ENCODE peak calls at places on chromosome 7, in four cellular contexts. One of them, this sample, is unnamed. For H3K9me3, the result is how much of the 10 kb centered on the place peaks cover.

GRCh38 chr7:139937685-139938084 is 108.6 kb downstream of the TBXAS1 start:
- DNase-seq in CD8-positive, alpha-beta memory T cell: no peak
- DNase-seq in CD8-positive, alpha-beta T cell: no peak
- DNase-seq in CD4-positive, alpha-beta memory T cell: no peak
- DNase-seq in this sample: no peak

GRCh38 chr7:80259-81236 is 111.8 kb upstream of the FAM20C start:
- DNase-seq in CD8-positive, alpha-beta memory T cell: no peak
- DNase-seq in CD8-positive, alpha-beta T cell: no peak
- DNase-seq in CD4-positive, alpha-beta memory T cell: no peak
- DNase-seq in this sample: no peak

GRCh38 chr7:67105382-67105781 is 108.7 kb downstream of the TYW1 start:
- DNase-seq in CD8-positive, alpha-beta memory T cell: no peak
- DNase-seq in CD4-positive, alpha-beta memory T cell: no peak
- DNase-seq in CD8-positive, alpha-beta T cell: no peak
- DNase-seq in this sample: no peak

GRCh38 chr7:34904987-34905386 is 132.3 kb downstream of the DPY19L1 start:
- DNase-seq in CD8-positive, alpha-beta memory T cell: no peak
- DNase-seq in CD4-positive, alpha-beta memory T cell: no peak
- DNase-seq in CD8-positive, alpha-beta T cell: no peak
- DNase-seq in this sample: no peak

GRCh38 chr7:2863461-2864066 is 19.5 kb upstream of the GNA12 start:
- DNase-seq in CD4-positive, alpha-beta memory T cell: peak
- DNase-seq in CD8-positive, alpha-beta memory T cell: peak
- DNase-seq in CD8-positive, alpha-beta T cell: peak
- DNase-seq in this sample: peak

GRCh38 chr7:45036317-45036716 is 36.3 kb downstream of the CCM2 start:
- DNase-seq in CD8-positive, alpha-beta memory T cell: no peak
- DNase-seq in CD4-positive, alpha-beta memory T cell: no peak
- DNase-seq in CD8-positive, alpha-beta T cell: no peak
- DNase-seq in this sample: no peak

GRCh38 chr7:30931161-30931926 is 19.7 kb downstream of the AQP1 start:
- DNase-seq in CD8-positive, alpha-beta memory T cell: no peak
- DNase-seq in CD4-positive, alpha-beta memory T cell: no peak
- DNase-seq in CD8-positive, alpha-beta T cell: no peak
- DNase-seq in this sample: no peak

GRCh38 chr7:127504715-127505114 is 80.7 kb downstream of the GCC1 start:
- DNase-seq in CD8-positive, alpha-beta memory T cell: no peak
- DNase-seq in CD4-positive, alpha-beta memory T cell: peak
- DNase-seq in CD8-positive, alpha-beta T cell: no peak
- DNase-seq in this sample: no peak

GRCh38 chr7:1911571-1911970 is 241.5 kb downstream of the ELFN1 start:
- DNase-seq in CD4-positive, alpha-beta memory T cell: no peak
- DNase-seq in CD8-positive, alpha-beta memory T cell: no peak
- DNase-seq in CD8-positive, alpha-beta T cell: no peak
- DNase-seq in this sample: no peak

GRCh38 chr7:134827436-134827835 is 48.0 kb downstream of the CALD1 start:
- DNase-seq in CD4-positive, alpha-beta memory T cell: no peak
- DNase-seq in CD8-positive, alpha-beta memory T cell: no peak
- DNase-seq in CD8-positive, alpha-beta T cell: no peak
- DNase-seq in this sample: no peak

GRCh38 chr7:151453326-151453791 is 13.4 kb upstream of the CRYGN start:
- DNase-seq in CD8-positive, alpha-beta T cell: peak
- DNase-seq in CD4-positive, alpha-beta memory T cell: no peak
- DNase-seq in CD8-positive, alpha-beta memory T cell: no peak
- DNase-seq in this sample: no peak

GRCh38 chr7:90706067-90706716 is 110.1 kb downstream of the CDK14 start:
- DNase-seq in CD8-positive, alpha-beta memory T cell: no peak
- DNase-seq in CD8-positive, alpha-beta T cell: no peak
- DNase-seq in CD4-positive, alpha-beta memory T cell: no peak
- DNase-seq in this sample: no peak

GRCh38 chr7:69213882-69214281 is 384.4 kb upstream of the AUTS2 start:
- DNase-seq in CD8-positive, alpha-beta memory T cell: no peak
- DNase-seq in CD4-positive, alpha-beta memory T cell: no peak
- DNase-seq in CD8-positive, alpha-beta T cell: no peak
- DNase-seq in this sample: no peak

GRCh38 chr7:108650487-108650886 is 80.8 kb downstream of the DNAJB9 start:
- DNase-seq in CD8-positive, alpha-beta T cell: no peak
- DNase-seq in CD4-positive, alpha-beta memory T cell: no peak
- DNase-seq in CD8-positive, alpha-beta memory T cell: no peak
- DNase-seq in this sample: no peak

GRCh38 chr7:155459867-155460461 is 2.0 kb downstream of the EN2 start:
- DNase-seq in CD8-positive, alpha-beta T cell: no peak
- DNase-seq in CD4-positive, alpha-beta memory T cell: no peak
- DNase-seq in CD8-positive, alpha-beta memory T cell: no peak
- DNase-seq in this sample: no peak

GRCh38 chr7:102270176-102270887 is 16.3 kb upstream of the SH2B2 start:
- DNase-seq in CD8-positive, alpha-beta T cell: no peak
- DNase-seq in CD4-positive, alpha-beta memory T cell: no peak
- DNase-seq in CD8-positive, alpha-beta memory T cell: no peak
- DNase-seq in this sample: no peak

GRCh38 chr7:74708569-74709275 is 51.2 kb downstream of the GTF2I start:
- DNase-seq in CD4-positive, alpha-beta memory T cell: no peak
- DNase-seq in CD8-positive, alpha-beta T cell: no peak
- DNase-seq in CD8-positive, alpha-beta memory T cell: no peak
- DNase-seq in this sample: no peak

GRCh38 chr7:92404170-92404614 is 43.1 kb upstream of the GATAD1 start:
- DNase-seq in CD8-positive, alpha-beta memory T cell: peak
- DNase-seq in CD8-positive, alpha-beta T cell: peak
- DNase-seq in CD4-positive, alpha-beta memory T cell: peak
- DNase-seq in this sample: no peak

GRCh38 chr7:14685112-14685511 is 217.4 kb downstream of the DGKB start:
- DNase-seq in CD8-positive, alpha-beta T cell: no peak
- DNase-seq in CD8-positive, alpha-beta memory T cell: no peak
- DNase-seq in CD4-positive, alpha-beta memory T cell: no peak
- DNase-seq in this sample: no peak

GRCh38 chr7:57415326-57415725 is 34.7 kb upstream of the ZNF716 start:
- DNase-seq in CD8-positive, alpha-beta memory T cell: no peak
- DNase-seq in CD8-positive, alpha-beta T cell: no peak
- DNase-seq in CD4-positive, alpha-beta memory T cell: no peak
- DNase-seq in this sample: no peak

GRCh38 chr7:57414415-57414814 is 35.6 kb upstream of the ZNF716 start:
- DNase-seq in CD4-positive, alpha-beta memory T cell: no peak
- DNase-seq in CD8-positive, alpha-beta T cell: no peak
- DNase-seq in CD8-positive, alpha-beta memory T cell: no peak
- DNase-seq in this sample: no peak

GRCh38 chr7:57414852-57415251 is 35.1 kb upstream of the ZNF716 start:
- DNase-seq in CD8-positive, alpha-beta T cell: no peak
- DNase-seq in CD4-positive, alpha-beta memory T cell: no peak
- DNase-seq in CD8-positive, alpha-beta memory T cell: no peak
- DNase-seq in this sample: no peak

GRCh38 chr7:57416601-57417358 is 33.2 kb upstream of the ZNF716 start:
- DNase-seq in CD8-positive, alpha-beta memory T cell: no peak
- DNase-seq in CD4-positive, alpha-beta memory T cell: no peak
- DNase-seq in CD8-positive, alpha-beta T cell: no peak
- DNase-seq in this sample: no peak

DNA sequence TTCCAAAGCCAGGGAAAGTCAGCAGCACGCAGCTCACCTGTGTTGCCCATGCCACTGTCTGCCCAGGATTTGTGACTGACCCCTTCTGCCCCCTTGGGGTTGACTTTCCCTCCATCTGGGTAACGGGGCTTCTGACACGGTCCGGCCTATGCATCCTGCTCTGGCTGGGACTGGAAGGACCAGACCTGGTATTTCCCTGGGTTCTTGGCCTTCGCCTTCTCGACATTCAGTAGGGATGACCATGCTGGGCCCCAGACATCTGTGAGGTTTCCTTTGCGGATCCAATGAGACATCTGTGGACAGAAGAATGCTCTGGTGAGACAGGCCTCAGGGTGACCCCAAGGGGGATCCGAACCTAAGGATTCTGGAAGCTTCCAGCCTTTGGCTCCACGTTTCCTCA is 34.2 kb upstream of the ZNF716 start:
- DNase-seq in CD8-positive, alpha-beta memory T cell: no peak
- DNase-seq in CD8-positive, alpha-beta T cell: no peak
- DNase-seq in CD4-positive, alpha-beta memory T cell: no peak
- DNase-seq in this sample: no peak
- H3K9me3 ChIP-seq in CD8-positive, alpha-beta memory T cell: under half
- H3K9me3 ChIP-seq in CD8-positive, alpha-beta T cell: under half
- H3K9me3 ChIP-seq in CD4-positive, alpha-beta memory T cell: under half
- H3K9me3 ChIP-seq in this sample: under half

DNA sequence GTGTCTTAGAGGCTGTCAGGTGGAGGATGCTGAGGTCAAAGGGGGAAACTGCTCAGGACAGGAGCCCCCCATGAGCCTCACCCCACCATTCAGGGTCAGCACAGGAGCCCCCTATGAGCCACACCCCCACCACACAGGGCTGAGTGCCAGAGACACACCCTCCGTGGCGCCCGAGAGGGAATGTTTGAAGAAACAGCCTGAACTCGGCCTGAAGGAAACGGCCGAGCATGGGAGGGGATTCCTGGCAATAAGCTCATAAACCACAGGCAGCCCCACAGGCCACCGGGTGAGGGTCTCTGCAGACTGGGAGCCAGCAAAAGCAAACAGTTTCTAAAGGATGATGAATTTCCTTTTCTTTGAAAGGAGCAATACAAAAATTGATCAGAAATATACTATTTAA is 510.2 kb downstream of the PTPRN2 start:
- DNase-seq in CD4-positive, alpha-beta memory T cell: no peak
- DNase-seq in CD8-positive, alpha-beta T cell: no peak
- DNase-seq in CD8-positive, alpha-beta memory T cell: no peak
- DNase-seq in this sample: no peak
- H3K9me3 ChIP-seq in CD4-positive, alpha-beta memory T cell: under half
- H3K9me3 ChIP-seq in CD8-positive, alpha-beta T cell: under half
- H3K9me3 ChIP-seq in CD8-positive, alpha-beta memory T cell: under half
- H3K9me3 ChIP-seq in this sample: under half

GRCh38 chr7:57819491-57819981 is 369.6 kb downstream of the ZNF716 start:
- DNase-seq in CD4-positive, alpha-beta memory T cell: no peak
- DNase-seq in CD8-positive, alpha-beta memory T cell: no peak
- DNase-seq in CD8-positive, alpha-beta T cell: no peak
- DNase-seq in this sample: no peak

GRCh38 chr7:57820477-57820876 is 370.5 kb downstream of the ZNF716 start:
- DNase-seq in CD8-positive, alpha-beta memory T cell: no peak
- DNase-seq in CD8-positive, alpha-beta T cell: no peak
- DNase-seq in CD4-positive, alpha-beta memory T cell: no peak
- DNase-seq in this sample: no peak

GRCh38 chr7:57821438-57822382 is 371.7 kb downstream of the ZNF716 start:
- DNase-seq in CD8-positive, alpha-beta memory T cell: no peak
- DNase-seq in CD4-positive, alpha-beta memory T cell: no peak
- DNase-seq in CD8-positive, alpha-beta T cell: no peak
- DNase-seq in this sample: no peak
- H3K9me3 ChIP-seq in CD8-positive, alpha-beta memory T cell: under half
- H3K9me3 ChIP-seq in CD4-positive, alpha-beta memory T cell: under half
- H3K9me3 ChIP-seq in CD8-positive, alpha-beta T cell: under half
- H3K9me3 ChIP-seq in this sample: under half

GRCh38 chr7:137360087-137360679 is 16.6 kb upstream of the PTN start:
- DNase-seq in CD8-positive, alpha-beta memory T cell: no peak
- DNase-seq in CD8-positive, alpha-beta T cell: no peak
- DNase-seq in CD4-positive, alpha-beta memory T cell: no peak
- DNase-seq in this sample: no peak
- H3K9me3 ChIP-seq in CD8-positive, alpha-beta memory T cell: under half
- H3K9me3 ChIP-seq in CD8-positive, alpha-beta T cell: under half
- H3K9me3 ChIP-seq in CD4-positive, alpha-beta memory T cell: under half
- H3K9me3 ChIP-seq in this sample: under half

GRCh38 chr7:6831018-6831725 is 5.1 kb upstream of the CCZ1B start:
- DNase-seq in CD4-positive, alpha-beta memory T cell: no peak
- DNase-seq in CD8-positive, alpha-beta T cell: no peak
- DNase-seq in CD8-positive, alpha-beta memory T cell: no peak
- DNase-seq in this sample: no peak

GRCh38 chr7:6833636-6834035 is 7.6 kb upstream of the CCZ1B start:
- DNase-seq in CD8-positive, alpha-beta T cell: no peak
- DNase-seq in CD4-positive, alpha-beta memory T cell: no peak
- DNase-seq in CD8-positive, alpha-beta memory T cell: no peak
- DNase-seq in this sample: no peak
- H3K9me3 ChIP-seq in CD8-positive, alpha-beta T cell: under half
- H3K9me3 ChIP-seq in CD4-positive, alpha-beta memory T cell: under half
- H3K9me3 ChIP-seq in CD8-positive, alpha-beta memory T cell: under half
- H3K9me3 ChIP-seq in this sample: under half

GRCh38 chr7:5216931-5217330 is 26.9 kb downstream of the WIPI2 start:
- DNase-seq in CD8-positive, alpha-beta memory T cell: no peak
- DNase-seq in CD4-positive, alpha-beta memory T cell: no peak
- DNase-seq in CD8-positive, alpha-beta T cell: no peak
- DNase-seq in this sample: no peak
- H3K9me3 ChIP-seq in CD8-positive, alpha-beta memory T cell: under half
- H3K9me3 ChIP-seq in CD4-positive, alpha-beta memory T cell: under half
- H3K9me3 ChIP-seq in CD8-positive, alpha-beta T cell: under half
- H3K9me3 ChIP-seq in this sample: under half

DNA sequence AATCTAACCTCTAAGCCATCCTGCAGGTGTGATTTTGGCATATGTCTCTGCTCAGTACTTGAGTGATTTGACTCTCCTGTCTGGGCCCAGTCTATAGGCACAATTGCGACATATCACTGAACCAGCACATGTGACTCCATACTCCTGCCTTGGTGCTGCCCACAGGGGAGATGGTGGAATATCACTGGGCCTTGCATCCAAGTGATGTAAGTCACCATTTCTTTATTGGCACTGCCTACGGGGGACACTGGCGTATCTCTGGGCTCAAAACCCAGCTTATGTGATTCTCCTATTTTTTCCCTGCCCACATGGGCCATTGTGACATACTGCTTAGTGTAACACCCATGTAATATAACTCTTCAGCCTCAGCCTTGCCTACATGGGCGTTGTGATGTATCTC is 48.1 kb upstream of the ZNF680 start:
- DNase-seq in CD8-positive, alpha-beta memory T cell: no peak
- DNase-seq in CD4-positive, alpha-beta memory T cell: no peak
- DNase-seq in CD8-positive, alpha-beta T cell: peak
- DNase-seq in this sample: no peak
- H3K9me3 ChIP-seq in CD8-positive, alpha-beta memory T cell: under half
- H3K9me3 ChIP-seq in CD4-positive, alpha-beta memory T cell: under half
- H3K9me3 ChIP-seq in CD8-positive, alpha-beta T cell: under half
- H3K9me3 ChIP-seq in this sample: under half

GRCh38 chr7:32942783-32943653 is 14.2 kb upstream of the FKBP9 start:
- DNase-seq in CD8-positive, alpha-beta T cell: peak
- DNase-seq in CD8-positive, alpha-beta memory T cell: peak
- DNase-seq in CD4-positive, alpha-beta memory T cell: peak
- DNase-seq in this sample: no peak

GRCh38 chr7:32947420-32947983 is 9.7 kb upstream of the FKBP9 start:
- DNase-seq in CD8-positive, alpha-beta T cell: no peak
- DNase-seq in CD8-positive, alpha-beta memory T cell: no peak
- DNase-seq in CD4-positive, alpha-beta memory T cell: no peak
- DNase-seq in this sample: no peak

GRCh38 chr7:32952876-32953275 is 4.4 kb upstream of the FKBP9 start:
- DNase-seq in CD4-positive, alpha-beta memory T cell: no peak
- DNase-seq in CD8-positive, alpha-beta memory T cell: no peak
- DNase-seq in CD8-positive, alpha-beta T cell: no peak
- DNase-seq in this sample: no peak

GRCh38 chr7:32943654-32944030 is 13.6 kb upstream of the FKBP9 start:
- DNase-seq in CD8-positive, alpha-beta memory T cell: no peak
- DNase-seq in CD4-positive, alpha-beta memory T cell: no peak
- DNase-seq in CD8-positive, alpha-beta T cell: no peak
- DNase-seq in this sample: no peak

GRCh38 chr7:32948202-32948601 is 9.0 kb upstream of the FKBP9 start:
- DNase-seq in CD4-positive, alpha-beta memory T cell: no peak
- DNase-seq in CD8-positive, alpha-beta memory T cell: no peak
- DNase-seq in CD8-positive, alpha-beta T cell: no peak
- DNase-seq in this sample: no peak
- H3K9me3 ChIP-seq in CD4-positive, alpha-beta memory T cell: under half
- H3K9me3 ChIP-seq in CD8-positive, alpha-beta memory T cell: under half
- H3K9me3 ChIP-seq in CD8-positive, alpha-beta T cell: under half
- H3K9me3 ChIP-seq in this sample: under half

This sample was measured in esophagus squamous epithelium.